ENCODE peak calls at places on chromosome 20, in four cellular contexts. One of them, this sample, is unnamed. For H3K9me3, the result is how much of the 10 kb centered on the place peaks cover.

GRCh38 chr20:4161447-4162251 is 146.3 kb upstream of the RNF24 start:
- DNase-seq in adrenal gland: no peak
- DNase-seq in pancreas: peak
- DNase-seq in ovary: no peak
- DNase-seq in this sample: no peak

GRCh38 chr20:63318391-63319163 is 25.6 kb downstream of the COL20A1 start:
- DNase-seq in adrenal gland: no peak
- DNase-seq in pancreas: peak
- DNase-seq in ovary: peak
- DNase-seq in this sample: peak

GRCh38 chr20:59977086-59977485 is 18.9 kb downstream of the CDH26 start:
- DNase-seq in adrenal gland: no peak
- DNase-seq in pancreas: no peak
- DNase-seq in ovary: no peak
- DNase-seq in this sample: no peak

GRCh38 chr20:62566771-62567170 is 75.5 kb upstream of the SLCO4A1 start:
- DNase-seq in adrenal gland: no peak
- DNase-seq in pancreas: no peak
- DNase-seq in ovary: no peak
- DNase-seq in this sample: no peak

GRCh38 chr20:62576815-62577214 is 65.5 kb upstream of the SLCO4A1 start:
- DNase-seq in adrenal gland: peak
- DNase-seq in pancreas: no peak
- DNase-seq in ovary: no peak
- DNase-seq in this sample: no peak

GRCh38 chr20:14234666-14235295 is 102.6 kb downstream of the FLRT3 start:
- DNase-seq in adrenal gland: no peak
- DNase-seq in pancreas: no peak
- DNase-seq in ovary: no peak
- DNase-seq in this sample: no peak

GRCh38 chr20:61290721-61291120 is 38.7 kb downstream of the CDH4 start:
- DNase-seq in adrenal gland: no peak
- DNase-seq in pancreas: no peak
- DNase-seq in ovary: no peak
- DNase-seq in this sample: no peak

GRCh38 chr20:4835244-4836177 is 113.8 kb downstream of the PRND start:
- DNase-seq in adrenal gland: peak
- DNase-seq in pancreas: no peak
- DNase-seq in ovary: peak
- DNase-seq in this sample: no peak

GRCh38 chr20:21515300-21516179 is 1.7 kb upstream of the NKX2-2 start:
- DNase-seq in adrenal gland: no peak
- DNase-seq in pancreas: peak
- DNase-seq in ovary: no peak
- DNase-seq in this sample: no peak

GRCh38 chr20:64106981-64107735 is at the start of gene NPBWR2:
- DNase-seq in adrenal gland: no peak
- DNase-seq in pancreas: peak
- DNase-seq in ovary: no peak
- DNase-seq in this sample: no peak

GRCh38 chr20:45842169-45842812 is 8.7 kb downstream of the SNX21 start:
- DNase-seq in adrenal gland: peak
- DNase-seq in pancreas: no peak
- DNase-seq in ovary: no peak
- DNase-seq in this sample: no peak

GRCh38 chr20:17863577-17864292 is 104.9 kb downstream of the SNX5 start:
- DNase-seq in adrenal gland: peak
- DNase-seq in pancreas: peak
- DNase-seq in ovary: peak
- DNase-seq in this sample: no peak

GRCh38 chr20:24610341-24611115 is 141.1 kb downstream of the SYNDIG1 start:
- DNase-seq in adrenal gland: no peak
- DNase-seq in pancreas: no peak
- DNase-seq in ovary: no peak
- DNase-seq in this sample: no peak

GRCh38 chr20:54622338-54623280 is 147.2 kb downstream of the DOK5 start:
- DNase-seq in adrenal gland: no peak
- DNase-seq in pancreas: no peak
- DNase-seq in ovary: no peak
- DNase-seq in this sample: no peak

GRCh38 chr20:62589150-62589498 is 53.2 kb upstream of the SLCO4A1 start:
- DNase-seq in adrenal gland: no peak
- DNase-seq in pancreas: peak
- DNase-seq in ovary: no peak
- DNase-seq in this sample: no peak

GRCh38 chr20:14963262-14963663 is 625.9 kb upstream of the FLRT3 start:
- DNase-seq in adrenal gland: no peak
- DNase-seq in pancreas: no peak
- DNase-seq in ovary: no peak
- DNase-seq in this sample: no peak

GRCh38 chr20:50843331-50844276 is 48.7 kb downstream of the BCAS4 start:
- DNase-seq in adrenal gland: no peak
- DNase-seq in pancreas: no peak
- DNase-seq in ovary: no peak
- DNase-seq in this sample: no peak
- H3K9me3 ChIP-seq in adrenal gland: under half
- H3K9me3 ChIP-seq in pancreas: under half
- H3K9me3 ChIP-seq in ovary: under half
- H3K9me3 ChIP-seq in this sample: under half

GRCh38 chr20:41598719-41599118 is 19.5 kb downstream of the CHD6 start:
- DNase-seq in adrenal gland: no peak
- DNase-seq in pancreas: no peak
- DNase-seq in ovary: no peak
- DNase-seq in this sample: no peak
- H3K9me3 ChIP-seq in adrenal gland: under half
- H3K9me3 ChIP-seq in pancreas: under half
- H3K9me3 ChIP-seq in ovary: under half
- H3K9me3 ChIP-seq in this sample: under half

GRCh38 chr20:58523916-58524315 is 8.7 kb upstream of the APCDD1L start:
- DNase-seq in adrenal gland: no peak
- DNase-seq in pancreas: no peak
- DNase-seq in ovary: no peak
- DNase-seq in this sample: no peak

GRCh38 chr20:58523072-58523681 is 8.0 kb upstream of the APCDD1L start:
- DNase-seq in adrenal gland: peak
- DNase-seq in pancreas: no peak
- DNase-seq in ovary: no peak
- DNase-seq in this sample: no peak

GRCh38 chr20:58526411-58526810 is 11.2 kb upstream of the APCDD1L start:
- DNase-seq in adrenal gland: no peak
- DNase-seq in pancreas: no peak
- DNase-seq in ovary: no peak
- DNase-seq in this sample: no peak

GRCh38 chr20:58521763-58522162 is 6.6 kb upstream of the APCDD1L start:
- DNase-seq in adrenal gland: no peak
- DNase-seq in pancreas: no peak
- DNase-seq in ovary: no peak
- DNase-seq in this sample: no peak

GRCh38 chr20:58524814-58525213 is 9.6 kb upstream of the APCDD1L start:
- DNase-seq in adrenal gland: no peak
- DNase-seq in pancreas: no peak
- DNase-seq in ovary: no peak
- DNase-seq in this sample: no peak
- H3K9me3 ChIP-seq in adrenal gland: under half
- H3K9me3 ChIP-seq in pancreas: under half
- H3K9me3 ChIP-seq in ovary: under half
- H3K9me3 ChIP-seq in this sample: under half

GRCh38 chr20:39853664-39854063 is 835.4 kb downstream of the MAFB start:
- DNase-seq in adrenal gland: no peak
- DNase-seq in pancreas: no peak
- DNase-seq in ovary: no peak
- DNase-seq in this sample: no peak
- H3K9me3 ChIP-seq in adrenal gland: under half
- H3K9me3 ChIP-seq in pancreas: under half
- H3K9me3 ChIP-seq in ovary: under half
- H3K9me3 ChIP-seq in this sample: under half

This sample was measured in T-helper 17 cell.